ENCODE peak calls at places on chromosomes 16 and 17, in four cellular contexts. One of them, this sample, is unnamed.

GRCh38 chr16:53056528-53056881 is 1.7 kb downstream of the CHD9 start:
- DNase-seq in HCT116: no peak
- DNase-seq in HepG2: peak
- DNase-seq in K562: peak
- DNase-seq in this sample: no peak

GRCh38 chr17:44097110-44097810 is 26.2 kb downstream of the HDAC5 start:
- DNase-seq in HCT116: no peak
- DNase-seq in HepG2: peak
- DNase-seq in K562: peak
- DNase-seq in this sample: no peak

GRCh38 chr16:4694664-4695451 is 1.5 kb downstream of the NUDT16L1 start:
- DNase-seq in HCT116: no peak
- DNase-seq in HepG2: no peak
- DNase-seq in K562: no peak
- DNase-seq in this sample: no peak

GRCh38 chr17:74686761-74687160 is 26.0 kb downstream of the CD300LF start:
- DNase-seq in HCT116: no peak
- DNase-seq in HepG2: no peak
- DNase-seq in K562: no peak
- DNase-seq in this sample: no peak

GRCh38 chr17:73492125-73492801 is 152.0 kb downstream of the SDK2 start:
- DNase-seq in HCT116: no peak
- DNase-seq in HepG2: no peak
- DNase-seq in K562: no peak
- DNase-seq in this sample: no peak

GRCh38 chr16:7321661-7322060 is 11.0 kb upstream of the RBFOX1 start:
- DNase-seq in HCT116: no peak
- DNase-seq in HepG2: no peak
- DNase-seq in K562: peak
- DNase-seq in this sample: no peak

GRCh38 chr16:86824751-86825310 is 246.5 kb downstream of the FOXL1 start:
- DNase-seq in HCT116: no peak
- DNase-seq in HepG2: no peak
- DNase-seq in K562: no peak
- DNase-seq in this sample: no peak

GRCh38 chr16:88508376-88508867 is 55.3 kb downstream of the ZFPM1 start:
- DNase-seq in HCT116: no peak
- DNase-seq in HepG2: peak
- DNase-seq in K562: peak
- DNase-seq in this sample: no peak

GRCh38 chr17:320139-320538 is 32.5 kb downstream of the RPH3AL start:
- DNase-seq in HCT116: no peak
- DNase-seq in HepG2: no peak
- DNase-seq in K562: no peak
- DNase-seq in this sample: no peak

GRCh38 chr17:40485851-40486512 is 15.4 kb downstream of the TNS4 start:
- DNase-seq in HCT116: peak
- DNase-seq in HepG2: peak
- DNase-seq in K562: peak
- DNase-seq in this sample: peak

GRCh38 chr16:77298638-77299360 is 99.6 kb downstream of the SYCE1L start:
- DNase-seq in HCT116: no peak
- DNase-seq in HepG2: no peak
- DNase-seq in K562: no peak
- DNase-seq in this sample: peak

GRCh38 chr16:11876306-11876705 is 25.0 kb upstream of the RSL1D1 start:
- DNase-seq in HCT116: no peak
- DNase-seq in HepG2: no peak
- DNase-seq in K562: no peak
- DNase-seq in this sample: no peak

GRCh38 chr17:17783121-17783824 is 53.5 kb downstream of the SREBF1 start:
- DNase-seq in HCT116: no peak
- DNase-seq in HepG2: no peak
- DNase-seq in K562: peak
- DNase-seq in this sample: no peak

GRCh38 chr17:43316522-43317142 is 82.2 kb upstream of the ARL4D start:
- DNase-seq in HCT116: no peak
- DNase-seq in HepG2: no peak
- DNase-seq in K562: peak
- DNase-seq in this sample: no peak

GRCh38 chr16:16992986-16993783 is 477.6 kb downstream of the XYLT1 start:
- DNase-seq in HCT116: no peak
- DNase-seq in HepG2: no peak
- DNase-seq in K562: no peak
- DNase-seq in this sample: no peak

GRCh38 chr17:30921544-30922196 is at the start of gene ADAP2:
- DNase-seq in HCT116: peak
- DNase-seq in HepG2: no peak
- DNase-seq in K562: peak
- DNase-seq in this sample: no peak

GRCh38 chr16:87847467-87847784 is 21.9 kb downstream of the SLC7A5 start:
- DNase-seq in HCT116: no peak
- DNase-seq in HepG2: no peak
- DNase-seq in K562: no peak
- DNase-seq in this sample: no peak

GRCh38 chr16:84897911-84898377 is 78.2 kb downstream of the CRISPLD2 start:
- DNase-seq in HCT116: no peak
- DNase-seq in HepG2: no peak
- DNase-seq in K562: no peak
- DNase-seq in this sample: no peak

GRCh38 chr17:59004338-59005111 is 102.2 kb downstream of the TRIM37 start:
- DNase-seq in HCT116: peak
- DNase-seq in HepG2: peak
- DNase-seq in K562: peak
- DNase-seq in this sample: peak

GRCh38 chr16:85306071-85306792 is 194.0 kb upstream of the CIBAR2 start:
- DNase-seq in HCT116: peak
- DNase-seq in HepG2: peak
- DNase-seq in K562: peak
- DNase-seq in this sample: no peak

GRCh38 chr17:31510273-31511175 is 119.0 kb downstream of the RAB11FIP4 start:
- DNase-seq in HCT116: no peak
- DNase-seq in HepG2: no peak
- DNase-seq in K562: no peak
- DNase-seq in this sample: no peak

GRCh38 chr17:63939884-63940283 is 7.8 kb upstream of the CD79B start:
- DNase-seq in HCT116: no peak
- DNase-seq in HepG2: no peak
- DNase-seq in K562: no peak
- DNase-seq in this sample: no peak

GRCh38 chr16:15644306-15644961 is 1.5 kb upstream of the MARF1 start:
- DNase-seq in HCT116: peak
- DNase-seq in HepG2: peak
- DNase-seq in K562: peak
- DNase-seq in this sample: no peak

GRCh38 chr17:6843241-6843890 is 11.8 kb upstream of the TEKT1 start:
- DNase-seq in HCT116: peak
- DNase-seq in HepG2: peak
- DNase-seq in K562: peak
- DNase-seq in this sample: peak

GRCh38 chr17:35291802-35292201 is 48.9 kb downstream of the SLFN5 start:
- DNase-seq in HCT116: no peak
- DNase-seq in HepG2: no peak
- DNase-seq in K562: no peak
- DNase-seq in this sample: no peak

GRCh38 chr17:26774291-26775218 is 519.4 kb upstream of the WSB1 start:
- DNase-seq in HCT116: no peak
- DNase-seq in HepG2: no peak
- DNase-seq in K562: no peak
- DNase-seq in this sample: no peak

GRCh38 chr17:28388106-28388505 is 16.6 kb downstream of the SARM1 start:
- DNase-seq in HCT116: no peak
- DNase-seq in HepG2: no peak
- DNase-seq in K562: no peak
- DNase-seq in this sample: no peak

GRCh38 chr17:44209786-44210341 is 9.6 kb downstream of the UBTF start:
- DNase-seq in HCT116: no peak
- DNase-seq in HepG2: no peak
- DNase-seq in K562: no peak
- DNase-seq in this sample: no peak

GRCh38 chr17:50668025-50668837 is 33.5 kb downstream of the ABCC3 start:
- DNase-seq in HCT116: no peak
- DNase-seq in HepG2: no peak
- DNase-seq in K562: no peak
- DNase-seq in this sample: no peak

GRCh38 chr16:1613240-1613639 is 1.1 kb downstream of the CRAMP1 start:
- DNase-seq in HCT116: no peak
- DNase-seq in HepG2: no peak
- DNase-seq in K562: peak
- DNase-seq in this sample: no peak

GRCh38 chr16:53707671-53708070 is 3.7 kb downstream of the FTO start:
- DNase-seq in HCT116: no peak
- DNase-seq in HepG2: no peak
- DNase-seq in K562: no peak
- DNase-seq in this sample: no peak

DNA sequence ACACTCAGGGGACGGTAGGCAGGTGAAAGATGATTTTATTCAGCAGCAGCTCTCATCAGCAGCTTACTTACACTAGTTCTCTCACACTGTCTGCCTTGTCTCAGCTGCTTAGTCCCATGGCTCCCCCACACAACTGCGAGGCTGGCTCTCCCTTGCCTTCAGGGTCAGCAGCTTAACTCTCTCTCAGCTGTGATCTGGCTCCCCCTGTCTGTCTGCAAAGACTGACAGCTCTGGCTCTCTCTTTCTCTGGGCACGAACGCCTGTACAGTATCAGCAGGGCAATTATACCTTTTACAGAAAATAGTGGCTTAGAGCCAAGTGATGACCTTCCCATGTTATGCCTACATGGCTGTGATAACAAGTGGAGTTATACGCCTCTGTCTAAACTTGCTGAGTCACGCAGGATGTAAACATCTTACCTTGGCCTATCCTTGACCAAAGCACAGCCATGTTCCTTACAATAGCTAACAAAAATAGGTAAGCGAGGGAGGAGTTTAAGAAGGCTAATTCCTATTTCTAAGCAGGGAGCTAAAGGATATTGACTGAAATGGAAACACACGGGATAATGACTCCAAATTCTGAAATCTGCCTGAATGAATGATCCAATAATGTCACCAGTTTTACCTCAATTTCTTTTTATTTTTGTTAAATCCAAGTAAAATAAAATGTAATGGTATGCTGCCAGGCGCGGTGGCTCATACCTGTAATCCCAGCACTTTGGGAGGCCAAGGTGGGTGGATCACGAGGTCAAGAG is 1.1 kb upstream of the NDUFAB1 start:
- DNase-seq in HCT116: peak
- DNase-seq in HepG2: peak
- DNase-seq in K562: peak
- DNase-seq in this sample: no peak
- TF ChIP-seq TCF7L2 in HCT116: no peak
- TF ChIP-seq TCF7L2 in HepG2: no peak
- TF ChIP-seq TCF7L2 in K562: no peak
- TF ChIP-seq TCF7L2 in this sample: no peak

GRCh38 chr16:67223992-67224391 is 2.9 kb upstream of the TMEM208 start:
- DNase-seq in HCT116: no peak
- DNase-seq in HepG2: no peak
- DNase-seq in K562: no peak
- DNase-seq in this sample: no peak
- TF ChIP-seq TCF7L2 in HCT116: no peak
- TF ChIP-seq TCF7L2 in HepG2: no peak
- TF ChIP-seq TCF7L2 in K562: no peak
- TF ChIP-seq TCF7L2 in this sample: no peak

GRCh38 chr16:51821527-51821926 is 670.5 kb upstream of the SALL1 start:
- DNase-seq in HCT116: no peak
- DNase-seq in HepG2: no peak
- DNase-seq in K562: no peak
- DNase-seq in this sample: no peak

GRCh38 chr16:51816929-51817328 is 665.9 kb upstream of the SALL1 start:
- DNase-seq in HCT116: no peak
- DNase-seq in HepG2: no peak
- DNase-seq in K562: no peak
- DNase-seq in this sample: no peak

GRCh38 chr16:51820176-51820575 is 669.1 kb upstream of the SALL1 start:
- DNase-seq in HCT116: no peak
- DNase-seq in HepG2: no peak
- DNase-seq in K562: no peak
- DNase-seq in this sample: no peak

GRCh38 chr16:51815527-51815926 is 664.5 kb upstream of the SALL1 start:
- DNase-seq in HCT116: no peak
- DNase-seq in HepG2: no peak
- DNase-seq in K562: no peak
- DNase-seq in this sample: no peak

GRCh38 chr16:51818342-51818944 is 667.4 kb upstream of the SALL1 start:
- DNase-seq in HCT116: no peak
- DNase-seq in HepG2: peak
- DNase-seq in K562: peak
- DNase-seq in this sample: peak
- TF ChIP-seq TCF7L2 in HCT116: no peak
- TF ChIP-seq TCF7L2 in HepG2: no peak
- TF ChIP-seq TCF7L2 in K562: no peak
- TF ChIP-seq TCF7L2 in this sample: no peak

DNA sequence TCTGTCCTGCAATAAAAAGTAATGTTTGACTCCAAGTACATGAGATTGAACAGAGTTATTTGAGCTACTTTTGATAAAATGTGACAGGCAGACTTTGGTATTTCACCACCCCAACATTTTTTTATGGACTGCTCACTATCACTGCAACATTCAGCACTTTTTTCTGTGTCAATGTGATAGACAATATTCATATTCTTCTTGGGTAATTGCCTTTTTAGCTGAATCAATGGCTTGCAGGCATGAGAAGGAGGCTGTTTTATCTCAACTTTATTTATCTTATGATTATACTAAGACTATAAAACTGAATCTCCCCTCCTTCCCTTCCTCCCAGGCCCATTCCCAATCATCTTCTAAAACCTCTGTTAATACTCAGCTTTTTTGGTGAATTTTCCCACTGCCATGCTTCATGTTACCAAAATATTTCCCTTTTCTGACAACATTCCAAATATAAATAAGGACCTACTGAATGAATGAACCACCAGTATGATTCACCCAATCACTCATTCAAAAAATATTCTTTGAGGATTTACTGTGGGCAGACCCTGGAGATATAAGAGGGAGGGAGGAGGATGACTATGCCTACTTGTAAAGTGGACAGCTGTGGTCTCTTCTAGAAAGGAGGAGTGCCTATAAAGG is 67.6 kb downstream of the CDH13 start:
- DNase-seq in HCT116: no peak
- DNase-seq in HepG2: no peak
- DNase-seq in K562: no peak
- DNase-seq in this sample: no peak
- TF ChIP-seq TCF7L2 in HCT116: no peak
- TF ChIP-seq TCF7L2 in HepG2: no peak
- TF ChIP-seq TCF7L2 in K562: no peak
- TF ChIP-seq TCF7L2 in this sample: no peak

GRCh38 chr16:9042943-9043680 is 48.3 kb upstream of the HAPSTR1 start:
- DNase-seq in HCT116: no peak
- DNase-seq in HepG2: no peak
- DNase-seq in K562: no peak
- DNase-seq in this sample: no peak
- TF ChIP-seq TCF7L2 in HCT116: no peak
- TF ChIP-seq TCF7L2 in HepG2: no peak
- TF ChIP-seq TCF7L2 in K562: no peak
- TF ChIP-seq TCF7L2 in this sample: no peak

GRCh38 chr16:90077757-90078593 is 844 bp upstream of the PRDM7 start:
- DNase-seq in HCT116: no peak
- DNase-seq in HepG2: no peak
- DNase-seq in K562: peak
- DNase-seq in this sample: no peak
- TF ChIP-seq TCF7L2 in HCT116: no peak
- TF ChIP-seq TCF7L2 in HepG2: no peak
- TF ChIP-seq TCF7L2 in K562: no peak
- TF ChIP-seq TCF7L2 in this sample: no peak

GRCh38 chr16:14063618-14064581 is 7.2 kb upstream of the MRTFB start:
- DNase-seq in HCT116: no peak
- DNase-seq in HepG2: no peak
- DNase-seq in K562: no peak
- DNase-seq in this sample: no peak
- TF ChIP-seq TCF7L2 in HCT116: no peak
- TF ChIP-seq TCF7L2 in HepG2: no peak
- TF ChIP-seq TCF7L2 in K562: no peak
- TF ChIP-seq TCF7L2 in this sample: no peak

This sample was measured in Panc1.